ENCODE peak calls at places on chromosomes 7 and 10, in nine cellular contexts. One of them, this sample, is unnamed.

GRCh38 chr10:13654118-13654830 is 67.5 kb downstream of the PRPF18 start:
- DNase-seq in GM06990: no peak
- DNase-seq in globus pallidus: no peak
- DNase-seq in stimulated activated CD4-positive, alpha-beta T cell treated with anti-CD3 and anti-CD28 coated beads, Interleukin-4, amount 100 ng/mL, for 4 hours: no peak
- DNase-seq in heart right ventricle: no peak
- DNase-seq in fibroblast of the conjunctiva: no peak
- DNase-seq in psoas muscle: no peak
- DNase-seq in uterus: no peak
- DNase-seq in NCI-H460: no peak
- DNase-seq in this sample: no peak

GRCh38 chr10:76874151-76874550 is 763.5 kb downstream of the KCNMA1 start:
- DNase-seq in GM06990: no peak
- DNase-seq in globus pallidus: no peak
- DNase-seq in stimulated activated CD4-positive, alpha-beta T cell treated with anti-CD3 and anti-CD28 coated beads, Interleukin-4, amount 100 ng/mL, for 4 hours: no peak
- DNase-seq in heart right ventricle: peak; percentile 59
- DNase-seq in fibroblast of the conjunctiva: peak; percentile 76
- DNase-seq in psoas muscle: peak; percentile 60
- DNase-seq in uterus: peak; percentile 52
- DNase-seq in NCI-H460: no peak
- DNase-seq in this sample: no peak

GRCh38 chr7:67620216-67620933 is 623.7 kb downstream of the TYW1 start:
- DNase-seq in GM06990: no peak
- DNase-seq in globus pallidus: no peak
- DNase-seq in stimulated activated CD4-positive, alpha-beta T cell treated with anti-CD3 and anti-CD28 coated beads, Interleukin-4, amount 100 ng/mL, for 4 hours: no peak
- DNase-seq in heart right ventricle: no peak
- DNase-seq in fibroblast of the conjunctiva: no peak
- DNase-seq in psoas muscle: no peak
- DNase-seq in uterus: no peak
- DNase-seq in NCI-H460: no peak
- DNase-seq in this sample: no peak

GRCh38 chr7:7426686-7427085 is 109.0 kb downstream of the COL28A1 start:
- DNase-seq in GM06990: no peak
- DNase-seq in globus pallidus: no peak
- DNase-seq in stimulated activated CD4-positive, alpha-beta T cell treated with anti-CD3 and anti-CD28 coated beads, Interleukin-4, amount 100 ng/mL, for 4 hours: no peak
- DNase-seq in heart right ventricle: no peak
- DNase-seq in fibroblast of the conjunctiva: no peak
- DNase-seq in psoas muscle: no peak
- DNase-seq in uterus: no peak
- DNase-seq in NCI-H460: no peak
- DNase-seq in this sample: no peak

GRCh38 chr7:3056713-3057388 is 13.2 kb upstream of the CARD11 start:
- DNase-seq in GM06990: no peak
- DNase-seq in globus pallidus: no peak
- DNase-seq in stimulated activated CD4-positive, alpha-beta T cell treated with anti-CD3 and anti-CD28 coated beads, Interleukin-4, amount 100 ng/mL, for 4 hours: no peak
- DNase-seq in heart right ventricle: no peak
- DNase-seq in fibroblast of the conjunctiva: no peak
- DNase-seq in psoas muscle: no peak
- DNase-seq in uterus: no peak
- DNase-seq in NCI-H460: no peak
- DNase-seq in this sample: no peak

GRCh38 chr7:114310344-114311118 is 104.1 kb upstream of the FOXP2 start:
- DNase-seq in GM06990: no peak
- DNase-seq in globus pallidus: no peak
- DNase-seq in stimulated activated CD4-positive, alpha-beta T cell treated with anti-CD3 and anti-CD28 coated beads, Interleukin-4, amount 100 ng/mL, for 4 hours: no peak
- DNase-seq in heart right ventricle: no peak
- DNase-seq in fibroblast of the conjunctiva: no peak
- DNase-seq in psoas muscle: no peak
- DNase-seq in uterus: no peak
- DNase-seq in NCI-H460: no peak
- DNase-seq in this sample: no peak

GRCh38 chr7:34087892-34088891 is 182.9 kb downstream of the BMPER start:
- DNase-seq in GM06990: no peak
- DNase-seq in globus pallidus: no peak
- DNase-seq in stimulated activated CD4-positive, alpha-beta T cell treated with anti-CD3 and anti-CD28 coated beads, Interleukin-4, amount 100 ng/mL, for 4 hours: no peak
- DNase-seq in heart right ventricle: no peak
- DNase-seq in fibroblast of the conjunctiva: no peak
- DNase-seq in psoas muscle: no peak
- DNase-seq in uterus: no peak
- DNase-seq in NCI-H460: peak; percentile 64
- DNase-seq in this sample: no peak

GRCh38 chr7:136033413-136034031 is 56.4 kb upstream of the MTPN start:
- DNase-seq in GM06990: no peak
- DNase-seq in globus pallidus: no peak
- DNase-seq in stimulated activated CD4-positive, alpha-beta T cell treated with anti-CD3 and anti-CD28 coated beads, Interleukin-4, amount 100 ng/mL, for 4 hours: no peak
- DNase-seq in heart right ventricle: peak; percentile 28
- DNase-seq in fibroblast of the conjunctiva: no peak
- DNase-seq in psoas muscle: no peak
- DNase-seq in uterus: peak; percentile 68
- DNase-seq in NCI-H460: no peak
- DNase-seq in this sample: no peak

GRCh38 chr7:157807510-157807909 is 470.7 kb downstream of the DNAJB6 start:
- DNase-seq in GM06990: no peak
- DNase-seq in globus pallidus: no peak
- DNase-seq in stimulated activated CD4-positive, alpha-beta T cell treated with anti-CD3 and anti-CD28 coated beads, Interleukin-4, amount 100 ng/mL, for 4 hours: no peak
- DNase-seq in heart right ventricle: no peak
- DNase-seq in fibroblast of the conjunctiva: no peak
- DNase-seq in psoas muscle: peak; percentile 12
- DNase-seq in uterus: no peak
- DNase-seq in NCI-H460: no peak
- DNase-seq in this sample: no peak

GRCh38 chr10:74842301-74842700 is 15.9 kb downstream of the KAT6B start:
- DNase-seq in GM06990: no peak
- DNase-seq in globus pallidus: no peak
- DNase-seq in stimulated activated CD4-positive, alpha-beta T cell treated with anti-CD3 and anti-CD28 coated beads, Interleukin-4, amount 100 ng/mL, for 4 hours: no peak
- DNase-seq in heart right ventricle: no peak
- DNase-seq in fibroblast of the conjunctiva: no peak
- DNase-seq in psoas muscle: no peak
- DNase-seq in uterus: no peak
- DNase-seq in NCI-H460: no peak
- DNase-seq in this sample: no peak

GRCh38 chr10:130961506-130962239 is 349.8 kb downstream of the TCERG1L start:
- DNase-seq in GM06990: no peak
- DNase-seq in globus pallidus: no peak
- DNase-seq in stimulated activated CD4-positive, alpha-beta T cell treated with anti-CD3 and anti-CD28 coated beads, Interleukin-4, amount 100 ng/mL, for 4 hours: no peak
- DNase-seq in heart right ventricle: no peak
- DNase-seq in fibroblast of the conjunctiva: no peak
- DNase-seq in psoas muscle: no peak
- DNase-seq in uterus: no peak
- DNase-seq in NCI-H460: no peak
- DNase-seq in this sample: no peak

GRCh38 chr10:132829403-132829802 is 43.5 kb upstream of the NKX6-2 start:
- DNase-seq in GM06990: no peak
- DNase-seq in globus pallidus: no peak
- DNase-seq in stimulated activated CD4-positive, alpha-beta T cell treated with anti-CD3 and anti-CD28 coated beads, Interleukin-4, amount 100 ng/mL, for 4 hours: no peak
- DNase-seq in heart right ventricle: no peak
- DNase-seq in fibroblast of the conjunctiva: no peak
- DNase-seq in psoas muscle: peak; percentile 43
- DNase-seq in uterus: no peak
- DNase-seq in NCI-H460: no peak
- DNase-seq in this sample: no peak

GRCh38 chr10:13404305-13404759 is 56.2 kb upstream of the SEPHS1 start:
- DNase-seq in GM06990: no peak
- DNase-seq in globus pallidus: no peak
- DNase-seq in stimulated activated CD4-positive, alpha-beta T cell treated with anti-CD3 and anti-CD28 coated beads, Interleukin-4, amount 100 ng/mL, for 4 hours: no peak
- DNase-seq in heart right ventricle: no peak
- DNase-seq in fibroblast of the conjunctiva: no peak
- DNase-seq in psoas muscle: no peak
- DNase-seq in uterus: no peak
- DNase-seq in NCI-H460: no peak
- DNase-seq in this sample: no peak

GRCh38 chr7:55031075-55031474 is 12.3 kb downstream of the EGFR start:
- DNase-seq in GM06990: no peak
- DNase-seq in globus pallidus: no peak
- DNase-seq in stimulated activated CD4-positive, alpha-beta T cell treated with anti-CD3 and anti-CD28 coated beads, Interleukin-4, amount 100 ng/mL, for 4 hours: no peak
- DNase-seq in heart right ventricle: no peak
- DNase-seq in fibroblast of the conjunctiva: no peak
- DNase-seq in psoas muscle: no peak
- DNase-seq in uterus: no peak
- DNase-seq in NCI-H460: no peak
- DNase-seq in this sample: no peak

GRCh38 chr10:95640891-95641315 is 15.6 kb downstream of the ALDH18A1 start:
- DNase-seq in GM06990: no peak
- DNase-seq in globus pallidus: no peak
- DNase-seq in stimulated activated CD4-positive, alpha-beta T cell treated with anti-CD3 and anti-CD28 coated beads, Interleukin-4, amount 100 ng/mL, for 4 hours: no peak
- DNase-seq in heart right ventricle: no peak
- DNase-seq in fibroblast of the conjunctiva: no peak
- DNase-seq in psoas muscle: no peak
- DNase-seq in uterus: no peak
- DNase-seq in NCI-H460: no peak
- DNase-seq in this sample: no peak

GRCh38 chr10:124903119-124903518 is 38.8 kb upstream of the ZRANB1 start:
- DNase-seq in GM06990: no peak
- DNase-seq in globus pallidus: no peak
- DNase-seq in stimulated activated CD4-positive, alpha-beta T cell treated with anti-CD3 and anti-CD28 coated beads, Interleukin-4, amount 100 ng/mL, for 4 hours: no peak
- DNase-seq in heart right ventricle: no peak
- DNase-seq in fibroblast of the conjunctiva: no peak
- DNase-seq in psoas muscle: no peak
- DNase-seq in uterus: no peak
- DNase-seq in NCI-H460: no peak
- DNase-seq in this sample: no peak

GRCh38 chr10:77223532-77224460 is 413.8 kb downstream of the KCNMA1 start:
- DNase-seq in GM06990: no peak
- DNase-seq in globus pallidus: no peak
- DNase-seq in stimulated activated CD4-positive, alpha-beta T cell treated with anti-CD3 and anti-CD28 coated beads, Interleukin-4, amount 100 ng/mL, for 4 hours: no peak
- DNase-seq in heart right ventricle: no peak
- DNase-seq in fibroblast of the conjunctiva: no peak
- DNase-seq in psoas muscle: peak; percentile 71
- DNase-seq in uterus: no peak
- DNase-seq in NCI-H460: no peak
- DNase-seq in this sample: no peak

GRCh38 chr7:108299251-108300014 is 156.8 kb downstream of the NRCAM start:
- DNase-seq in GM06990: no peak
- DNase-seq in globus pallidus: no peak
- DNase-seq in stimulated activated CD4-positive, alpha-beta T cell treated with anti-CD3 and anti-CD28 coated beads, Interleukin-4, amount 100 ng/mL, for 4 hours: no peak
- DNase-seq in heart right ventricle: no peak
- DNase-seq in fibroblast of the conjunctiva: no peak
- DNase-seq in psoas muscle: no peak
- DNase-seq in uterus: no peak
- DNase-seq in NCI-H460: peak; percentile 27
- DNase-seq in this sample: no peak

GRCh38 chr7:96179341-96179740 is 142.6 kb downstream of the SLC25A13 start:
- DNase-seq in GM06990: no peak
- DNase-seq in globus pallidus: no peak
- DNase-seq in stimulated activated CD4-positive, alpha-beta T cell treated with anti-CD3 and anti-CD28 coated beads, Interleukin-4, amount 100 ng/mL, for 4 hours: no peak
- DNase-seq in heart right ventricle: no peak
- DNase-seq in fibroblast of the conjunctiva: no peak
- DNase-seq in psoas muscle: no peak
- DNase-seq in uterus: no peak
- DNase-seq in NCI-H460: no peak
- DNase-seq in this sample: no peak

GRCh38 chr7:26061340-26062239 is 90.4 kb upstream of the NFE2L3 start:
- DNase-seq in GM06990: peak; percentile 18
- DNase-seq in globus pallidus: peak; percentile 11
- DNase-seq in stimulated activated CD4-positive, alpha-beta T cell treated with anti-CD3 and anti-CD28 coated beads, Interleukin-4, amount 100 ng/mL, for 4 hours: peak; percentile 63
- DNase-seq in heart right ventricle: peak; percentile 55
- DNase-seq in fibroblast of the conjunctiva: peak; percentile 10
- DNase-seq in psoas muscle: peak; percentile 67
- DNase-seq in uterus: peak; percentile 47
- DNase-seq in NCI-H460: peak; percentile 65
- DNase-seq in this sample: peak; percentile 54

GRCh38 chr10:130957978-130958377 is 353.5 kb downstream of the TCERG1L start:
- DNase-seq in GM06990: no peak
- DNase-seq in globus pallidus: no peak
- DNase-seq in stimulated activated CD4-positive, alpha-beta T cell treated with anti-CD3 and anti-CD28 coated beads, Interleukin-4, amount 100 ng/mL, for 4 hours: no peak
- DNase-seq in heart right ventricle: no peak
- DNase-seq in fibroblast of the conjunctiva: no peak
- DNase-seq in psoas muscle: no peak
- DNase-seq in uterus: no peak
- DNase-seq in NCI-H460: no peak
- DNase-seq in this sample: no peak

GRCh38 chr7:157564518-157565177 is 227.8 kb downstream of the DNAJB6 start:
- DNase-seq in GM06990: no peak
- DNase-seq in globus pallidus: no peak
- DNase-seq in stimulated activated CD4-positive, alpha-beta T cell treated with anti-CD3 and anti-CD28 coated beads, Interleukin-4, amount 100 ng/mL, for 4 hours: no peak
- DNase-seq in heart right ventricle: no peak
- DNase-seq in fibroblast of the conjunctiva: no peak
- DNase-seq in psoas muscle: no peak
- DNase-seq in uterus: no peak
- DNase-seq in NCI-H460: peak; percentile 1
- DNase-seq in this sample: no peak

GRCh38 chr7:39259391-39260003 is 281.8 kb downstream of the POU6F2 start:
- DNase-seq in GM06990: no peak
- DNase-seq in globus pallidus: no peak
- DNase-seq in stimulated activated CD4-positive, alpha-beta T cell treated with anti-CD3 and anti-CD28 coated beads, Interleukin-4, amount 100 ng/mL, for 4 hours: no peak
- DNase-seq in heart right ventricle: no peak
- DNase-seq in fibroblast of the conjunctiva: no peak
- DNase-seq in psoas muscle: no peak
- DNase-seq in uterus: no peak
- DNase-seq in NCI-H460: no peak
- DNase-seq in this sample: no peak

GRCh38 chr7:4944939-4945338 is 14.0 kb downstream of the MMD2 start:
- DNase-seq in GM06990: no peak
- DNase-seq in globus pallidus: no peak
- DNase-seq in stimulated activated CD4-positive, alpha-beta T cell treated with anti-CD3 and anti-CD28 coated beads, Interleukin-4, amount 100 ng/mL, for 4 hours: no peak
- DNase-seq in heart right ventricle: no peak
- DNase-seq in fibroblast of the conjunctiva: no peak
- DNase-seq in psoas muscle: no peak
- DNase-seq in uterus: no peak
- DNase-seq in NCI-H460: no peak
- DNase-seq in this sample: no peak

GRCh38 chr7:37694208-37695080 is 10.9 kb downstream of the GPR141 start:
- DNase-seq in GM06990: no peak
- DNase-seq in globus pallidus: no peak
- DNase-seq in stimulated activated CD4-positive, alpha-beta T cell treated with anti-CD3 and anti-CD28 coated beads, Interleukin-4, amount 100 ng/mL, for 4 hours: no peak
- DNase-seq in heart right ventricle: no peak
- DNase-seq in fibroblast of the conjunctiva: no peak
- DNase-seq in psoas muscle: no peak
- DNase-seq in uterus: no peak
- DNase-seq in NCI-H460: no peak
- DNase-seq in this sample: no peak

GRCh38 chr7:505171-505570 is 14.5 kb downstream of the PDGFA start:
- DNase-seq in GM06990: no peak
- DNase-seq in globus pallidus: no peak
- DNase-seq in stimulated activated CD4-positive, alpha-beta T cell treated with anti-CD3 and anti-CD28 coated beads, Interleukin-4, amount 100 ng/mL, for 4 hours: no peak
- DNase-seq in heart right ventricle: no peak
- DNase-seq in fibroblast of the conjunctiva: no peak
- DNase-seq in psoas muscle: peak; percentile 11
- DNase-seq in uterus: no peak
- DNase-seq in NCI-H460: no peak
- DNase-seq in this sample: no peak

GRCh38 chr7:78529392-78529791 is 730.8 kb downstream of the PHTF2 start:
- DNase-seq in GM06990: no peak
- DNase-seq in globus pallidus: no peak
- DNase-seq in stimulated activated CD4-positive, alpha-beta T cell treated with anti-CD3 and anti-CD28 coated beads, Interleukin-4, amount 100 ng/mL, for 4 hours: no peak
- DNase-seq in heart right ventricle: no peak
- DNase-seq in fibroblast of the conjunctiva: no peak
- DNase-seq in psoas muscle: no peak
- DNase-seq in uterus: no peak
- DNase-seq in NCI-H460: no peak
- DNase-seq in this sample: no peak